ENCODE peak calls at places on chromosomes 12 and 14, in four cellular contexts. V is K562, D is GM12878, U is H1. M is an unnamed sample.

GRCh38 chr14:91317381-91318313 is 73.1 kb upstream of the GPR68 start:
- DNase-seq in U (no peak), D (no peak), V (no peak), M (no peak)

GRCh38 chr12:59149995-59150642 is 229.8 kb upstream of the LRIG3 start:
- DNase-seq in U (no peak), D (peak; percentile 21), V (peak; percentile 57), M (peak; percentile 77)

GRCh38 chr14:105528859-105529505 is 2.6 kb downstream of the TMEM121 start:
- DNase-seq in D (no peak), U (no peak), V (no peak), M (no peak)

GRCh38 chr12:109737111-109737510 is 23.5 kb downstream of the FAM222A start:
- DNase-seq in V (no peak), D (no peak), U (no peak), M (no peak)

GRCh38 chr14:59154383-59154782 is 34.1 kb upstream of the DAAM1 start:
- DNase-seq in U (no peak), D (no peak), V (no peak), M (no peak)

GRCh38 chr12:90027889-90028570 is 319.4 kb upstream of the ATP2B1 start:
- DNase-seq in V (no peak), D (no peak), U (no peak), M (no peak)

GRCh38 chr12:23262670-23263069 is 637.7 kb downstream of the ETNK1 start:
- DNase-seq in D (no peak), V (no peak), U (no peak), M (no peak)

GRCh38 chr12:115023898-115024297 is 339.9 kb upstream of the TBX3 start:
- DNase-seq in U (no peak), D (no peak), V (no peak), M (no peak)

GRCh38 chr14:31336646-31337045 is 83.7 kb downstream of the HEATR5A start:
- DNase-seq in V (no peak), U (no peak), D (no peak), M (peak; percentile 87)

GRCh38 chr12:49496417-49497360 is 42.1 kb upstream of the KCNH3 start:
- DNase-seq in V (no peak), D (no peak), U (no peak), M (no peak)

GRCh38 chr12:3757261-3757660 is 4.4 kb upstream of the CRACR2A start:
- DNase-seq in U (no peak), D (no peak), V (no peak), M (peak; percentile 10)

GRCh38 chr12:510071-510825 is 50.5 kb downstream of the B4GALNT3 start:
- DNase-seq in D (no peak), V (no peak), U (peak; percentile 49), M (no peak)

GRCh38 chr12:12461281-12461922 is 101.3 kb downstream of the DUSP16 start:
- DNase-seq in U (no peak), D (no peak), V (no peak), M (no peak)

GRCh38 chr14:104118006-104118844 is 20.2 kb upstream of the KIF26A start:
- DNase-seq in D (no peak), U (no peak), V (no peak), M (no peak)

GRCh38 chr12:8956073-8956472 is 6.6 kb upstream of the M6PR start:
- DNase-seq in U (no peak), D (no peak), V (no peak), M (no peak)

GRCh38 chr12:124938606-124939427 is 24.4 kb upstream of the UBC start:
- DNase-seq in V (peak; percentile 83), D (peak; percentile 55), U (no peak), M (peak; percentile 78)

GRCh38 chr12:89731614-89732013 is 23.0 kb upstream of the ATP2B1 start:
- DNase-seq in D (no peak), V (no peak), U (no peak), M (no peak)

GRCh38 chr12:128853321-128854197 is at the start of gene GLT1D1:
- DNase-seq in D (no peak), V (no peak), U (no peak), M (no peak)

GRCh38 chr14:86639146-86639545 is 1109.2 kb downstream of the FLRT2 start:
- DNase-seq in U (no peak), V (no peak), D (no peak), M (no peak)

GRCh38 chr12:79844693-79845092 is 90.2 kb downstream of the PPP1R12A start:
- DNase-seq in V (peak; percentile 55), U (peak; percentile 29), D (no peak), M (peak; percentile 41)

GRCh38 chr12:61385771-61386170 is 874.4 kb upstream of the USP15 start:
- DNase-seq in U (no peak), D (no peak), V (no peak), M (no peak)

GRCh38 chr12:124835652-124836410 is 27.8 kb downstream of the SCARB1 start:
- DNase-seq in U (no peak), V (no peak), D (no peak), M (no peak)

GRCh38 chr14:54798465-54799124 is 104.0 kb downstream of the GCH1 start:
- DNase-seq in U (no peak), V (no peak), D (no peak), M (no peak)

GRCh38 chr12:57604454-57605307 is at the start of gene DTX3:
- DNase-seq in U (no peak), V (no peak), D (no peak), M (no peak)

GRCh38 chr12:47272412-47273190 is 192.8 kb upstream of the AMIGO2 start:
- DNase-seq in D (no peak), U (no peak), V (peak; percentile 80), M (no peak)

GRCh38 chr12:102883204-102883799 is 33.7 kb downstream of the PAH start:
- DNase-seq in D (no peak), V (peak; percentile 57), U (peak; percentile 13), M (peak; percentile 48)

GRCh38 chr14:96166475-96167223 is 38.0 kb upstream of the BDKRB2 start:
- DNase-seq in V (no peak), U (no peak), D (no peak), M (no peak)

GRCh38 chr14:60805881-60806569 is 71.5 kb downstream of the MNAT1 start:
- DNase-seq in D (no peak), U (no peak), V (no peak), M (no peak)

GRCh38 chr12:111798182-111798581 is 31.4 kb downstream of the ALDH2 start:
- DNase-seq in U (no peak), V (no peak), D (no peak), M (no peak)
- TF ChIP-seq TAF1 in U (no peak), V (no peak), D (no peak), M (no peak)

GRCh38 chr12:122064034-122064777 is 14.3 kb upstream of the MLXIP start:
- DNase-seq in V (peak; percentile 99), U (peak; percentile 88), D (peak; percentile 50), M (peak; percentile 97)
- TF ChIP-seq BRCA1 in V (no peak), U (no peak), D (no peak), M (no peak)

GRCh38 chr12:27572486-27573255 is 48.7 kb downstream of the PPFIBP1 start:
- DNase-seq in U (no peak), D (no peak), V (no peak), M (no peak)
- TF ChIP-seq TAF1 in U (no peak), D (no peak), V (no peak), M (no peak)

DNA sequence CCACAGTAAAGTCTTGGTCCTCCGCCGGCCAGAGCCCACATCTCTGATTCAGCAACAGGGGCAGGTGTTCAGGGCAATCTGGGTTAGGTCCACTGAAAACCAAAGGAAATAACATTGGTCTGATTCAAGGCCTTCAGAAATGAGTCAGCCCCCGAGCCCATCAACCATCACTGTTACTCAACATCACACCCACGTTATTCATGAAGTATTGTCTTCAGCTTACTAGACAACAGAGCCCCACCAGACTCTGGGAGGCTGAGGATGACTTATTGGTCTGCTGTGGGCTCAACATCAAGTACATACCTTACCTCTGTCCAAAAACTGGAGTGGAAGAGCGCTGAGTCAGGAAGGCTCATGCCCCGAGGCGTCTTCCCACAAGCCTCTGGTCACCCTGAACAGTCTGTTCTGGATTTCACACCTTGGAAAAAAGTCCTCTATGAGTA is 97.5 kb downstream of the ZFP36L1 start:
- DNase-seq in D (peak; percentile 80), V (peak; percentile 29), U (no peak), M (peak; percentile 43)
- TF ChIP-seq BRCA1 in D (no peak), V (no peak), U (no peak), M (no peak)

DNA sequence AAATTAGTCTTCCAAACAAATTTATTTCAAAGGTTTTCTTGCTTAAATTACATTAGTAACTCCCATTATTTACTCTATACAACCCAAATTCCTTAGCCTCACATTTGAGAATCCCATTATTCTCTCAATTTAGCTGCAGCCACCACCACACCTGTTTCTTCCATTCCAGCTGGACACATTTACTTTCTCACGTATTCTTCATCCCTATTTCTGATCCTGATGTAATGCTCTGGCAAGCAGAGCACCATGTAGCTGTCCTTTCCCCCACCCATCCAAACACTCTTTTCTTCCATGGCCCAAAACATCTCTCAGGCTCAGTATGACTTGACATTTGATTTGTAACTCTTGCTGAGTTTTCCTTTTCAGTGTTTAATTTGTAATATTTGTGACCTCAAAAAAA is 240.2 kb upstream of the CLEC14A start:
- DNase-seq in U (no peak), V (no peak), D (no peak), M (no peak)
- TF ChIP-seq TAF1 in U (no peak), V (no peak), D (no peak), M (no peak)

GRCh38 chr14:92953526-92953925 is 30.6 kb downstream of the CHGA start:
- DNase-seq in U (no peak), V (no peak), D (no peak), M (no peak)

GRCh38 chr14:92956961-92957360 is 34.0 kb downstream of the CHGA start:
- DNase-seq in U (no peak), V (no peak), D (no peak), M (no peak)

GRCh38 chr14:92952497-92953298 is 29.7 kb downstream of the CHGA start:
- DNase-seq in D (no peak), V (no peak), U (no peak), M (no peak)

GRCh38 chr14:92954933-92955332 is 32.0 kb downstream of the CHGA start:
- DNase-seq in D (no peak), U (no peak), V (no peak), M (no peak)

GRCh38 chr14:92955381-92955780 is 32.4 kb downstream of the CHGA start:
- DNase-seq in U (no peak), D (no peak), V (no peak), M (no peak)
- TF ChIP-seq BRCA1 in U (no peak), D (no peak), V (no peak), M (no peak)

GRCh38 chr14:29339491-29339890 is 572.9 kb downstream of the FOXG1 start:
- DNase-seq in U (no peak), D (no peak), V (no peak), M (no peak)
- TF ChIP-seq TAF1 in U (no peak), D (no peak), V (no peak), M (no peak)

DNA sequence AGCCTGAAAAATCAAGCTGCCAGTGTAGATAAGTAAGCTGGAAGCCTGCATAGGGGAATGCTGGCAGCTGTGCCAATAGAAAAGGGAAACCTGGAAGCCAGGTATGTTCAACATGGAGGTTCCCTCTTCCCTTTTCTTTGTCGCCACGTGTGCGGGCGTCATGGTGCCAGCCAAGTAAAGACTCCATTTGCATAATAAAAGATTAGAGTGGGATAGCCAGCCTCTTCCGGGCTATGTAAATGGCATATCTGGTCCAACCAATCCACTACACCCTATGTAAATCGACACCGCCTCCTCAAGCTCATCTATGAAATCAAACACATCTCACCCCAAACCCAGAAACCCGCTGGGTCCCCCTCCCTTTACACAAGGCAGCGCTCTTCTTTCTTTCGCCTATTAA is 5.6 kb upstream of the ADGRD1 start:
- DNase-seq in V (peak; percentile 54), D (no peak), U (peak; percentile 25), M (no peak)
- TF ChIP-seq BRCA1 in V (no peak), D (no peak), U (no peak), M (no peak)